ENCODE peak calls at places on chromosomes 11 and 22, in ten cellular contexts. One of them, this sample, is unnamed.

GRCh38 chr11:65672180-65672860 is 9.6 kb upstream of the RELA start:
- DNase-seq in CD8-positive, alpha-beta T cell: no peak
- DNase-seq in ovary: no peak
- DNase-seq in CD8-positive, alpha-beta memory T cell: no peak
- DNase-seq in spleen: no peak
- DNase-seq in adrenal gland: no peak
- DNase-seq in IMR-90: no peak
- DNase-seq in SJSA1: no peak
- DNase-seq in heart right ventricle: no peak
- DNase-seq in tibial artery: no peak
- DNase-seq in this sample: no peak

GRCh38 chr11:76603202-76603601 is 67.3 kb downstream of the LRRC32 start:
- DNase-seq in spleen: no peak
- DNase-seq in IMR-90: no peak
- DNase-seq in heart right ventricle: peak; percentile 4
- DNase-seq in SJSA1: no peak
- DNase-seq in adrenal gland: no peak
- DNase-seq in tibial artery: no peak
- DNase-seq in ovary: no peak
- DNase-seq in CD8-positive, alpha-beta memory T cell: no peak
- DNase-seq in CD8-positive, alpha-beta T cell: no peak
- DNase-seq in this sample: no peak

GRCh38 chr11:45264839-45265515 is 21.2 kb downstream of the SYT13 start:
- DNase-seq in tibial artery: no peak
- DNase-seq in IMR-90: peak; percentile 87
- DNase-seq in heart right ventricle: no peak
- DNase-seq in CD8-positive, alpha-beta memory T cell: no peak
- DNase-seq in ovary: no peak
- DNase-seq in spleen: no peak
- DNase-seq in SJSA1: peak; percentile 71
- DNase-seq in adrenal gland: peak; percentile 42
- DNase-seq in CD8-positive, alpha-beta T cell: no peak
- DNase-seq in this sample: no peak

GRCh38 chr11:86117706-86118050 is 48.8 kb upstream of the PICALM start:
- DNase-seq in SJSA1: no peak
- DNase-seq in spleen: no peak
- DNase-seq in adrenal gland: no peak
- DNase-seq in heart right ventricle: no peak
- DNase-seq in ovary: no peak
- DNase-seq in CD8-positive, alpha-beta memory T cell: no peak
- DNase-seq in CD8-positive, alpha-beta T cell: no peak
- DNase-seq in tibial artery: no peak
- DNase-seq in IMR-90: no peak
- DNase-seq in this sample: no peak

GRCh38 chr11:76803811-76804600 is 20.9 kb downstream of the TSKU start:
- DNase-seq in ovary: no peak
- DNase-seq in heart right ventricle: no peak
- DNase-seq in adrenal gland: no peak
- DNase-seq in spleen: peak; percentile 41
- DNase-seq in IMR-90: peak; percentile 46
- DNase-seq in CD8-positive, alpha-beta memory T cell: no peak
- DNase-seq in SJSA1: no peak
- DNase-seq in CD8-positive, alpha-beta T cell: peak; percentile 43
- DNase-seq in tibial artery: peak; percentile 54
- DNase-seq in this sample: no peak

GRCh38 chr11:113685650-113686349 is 20.3 kb downstream of the TMPRSS5 start:
- DNase-seq in heart right ventricle: no peak
- DNase-seq in spleen: no peak
- DNase-seq in tibial artery: no peak
- DNase-seq in IMR-90: no peak
- DNase-seq in CD8-positive, alpha-beta T cell: no peak
- DNase-seq in ovary: no peak
- DNase-seq in SJSA1: no peak
- DNase-seq in CD8-positive, alpha-beta memory T cell: no peak
- DNase-seq in adrenal gland: no peak
- DNase-seq in this sample: no peak

GRCh38 chr11:63937713-63938480 is 905 bp upstream of the NAA40 start:
- DNase-seq in IMR-90: no peak
- DNase-seq in heart right ventricle: no peak
- DNase-seq in CD8-positive, alpha-beta memory T cell: no peak
- DNase-seq in adrenal gland: no peak
- DNase-seq in ovary: peak; percentile 46
- DNase-seq in tibial artery: no peak
- DNase-seq in CD8-positive, alpha-beta T cell: no peak
- DNase-seq in SJSA1: no peak
- DNase-seq in spleen: peak; percentile 84
- DNase-seq in this sample: no peak

GRCh38 chr11:9657531-9657930 is 6.3 kb upstream of the SWAP70 start:
- DNase-seq in IMR-90: no peak
- DNase-seq in spleen: no peak
- DNase-seq in CD8-positive, alpha-beta T cell: no peak
- DNase-seq in adrenal gland: no peak
- DNase-seq in CD8-positive, alpha-beta memory T cell: no peak
- DNase-seq in tibial artery: no peak
- DNase-seq in ovary: no peak
- DNase-seq in heart right ventricle: no peak
- DNase-seq in SJSA1: no peak
- DNase-seq in this sample: no peak

GRCh38 chr11:118984825-118985224 is 13.1 kb upstream of the CENATAC start:
- DNase-seq in adrenal gland: no peak
- DNase-seq in ovary: no peak
- DNase-seq in heart right ventricle: no peak
- DNase-seq in spleen: no peak
- DNase-seq in CD8-positive, alpha-beta memory T cell: no peak
- DNase-seq in IMR-90: no peak
- DNase-seq in CD8-positive, alpha-beta T cell: no peak
- DNase-seq in SJSA1: no peak
- DNase-seq in tibial artery: no peak
- DNase-seq in this sample: no peak

GRCh38 chr11:82174610-82175009 is 559.1 kb downstream of the FAM181B start:
- DNase-seq in CD8-positive, alpha-beta T cell: no peak
- DNase-seq in spleen: no peak
- DNase-seq in tibial artery: no peak
- DNase-seq in ovary: no peak
- DNase-seq in heart right ventricle: no peak
- DNase-seq in adrenal gland: no peak
- DNase-seq in CD8-positive, alpha-beta memory T cell: no peak
- DNase-seq in IMR-90: no peak
- DNase-seq in SJSA1: no peak
- DNase-seq in this sample: no peak

GRCh38 chr11:61128947-61129346 is 26.7 kb downstream of the CD5 start:
- DNase-seq in adrenal gland: no peak
- DNase-seq in CD8-positive, alpha-beta T cell: no peak
- DNase-seq in CD8-positive, alpha-beta memory T cell: no peak
- DNase-seq in IMR-90: no peak
- DNase-seq in spleen: no peak
- DNase-seq in ovary: no peak
- DNase-seq in SJSA1: no peak
- DNase-seq in tibial artery: no peak
- DNase-seq in heart right ventricle: no peak
- DNase-seq in this sample: no peak

GRCh38 chr22:46454233-46454909 is 83.0 kb downstream of the CELSR1 start:
- DNase-seq in CD8-positive, alpha-beta memory T cell: no peak
- DNase-seq in tibial artery: no peak
- DNase-seq in CD8-positive, alpha-beta T cell: no peak
- DNase-seq in ovary: no peak
- DNase-seq in SJSA1: no peak
- DNase-seq in IMR-90: no peak
- DNase-seq in spleen: no peak
- DNase-seq in heart right ventricle: no peak
- DNase-seq in adrenal gland: no peak
- DNase-seq in this sample: no peak

GRCh38 chr11:7514099-7514725 is 413 bp downstream of the PPFIBP2 start:
- DNase-seq in tibial artery: peak; percentile 33
- DNase-seq in CD8-positive, alpha-beta T cell: peak; percentile 18
- DNase-seq in ovary: no peak
- DNase-seq in heart right ventricle: no peak
- DNase-seq in adrenal gland: peak; percentile 36
- DNase-seq in SJSA1: no peak
- DNase-seq in IMR-90: no peak
- DNase-seq in spleen: no peak
- DNase-seq in CD8-positive, alpha-beta memory T cell: no peak
- DNase-seq in this sample: no peak

GRCh38 chr11:130131957-130132850 is 27.4 kb upstream of the ST14 start:
- DNase-seq in heart right ventricle: peak; percentile 56
- DNase-seq in IMR-90: peak; percentile 66
- DNase-seq in adrenal gland: peak; percentile 42
- DNase-seq in ovary: no peak
- DNase-seq in tibial artery: no peak
- DNase-seq in CD8-positive, alpha-beta T cell: peak; percentile 55
- DNase-seq in spleen: no peak
- DNase-seq in CD8-positive, alpha-beta memory T cell: peak; percentile 64
- DNase-seq in SJSA1: peak; percentile 37
- DNase-seq in this sample: peak; percentile 66

GRCh38 chr11:101446238-101446637 is 137.6 kb downstream of the TRPC6 start:
- DNase-seq in SJSA1: no peak
- DNase-seq in IMR-90: peak; percentile 56
- DNase-seq in tibial artery: no peak
- DNase-seq in adrenal gland: no peak
- DNase-seq in heart right ventricle: no peak
- DNase-seq in CD8-positive, alpha-beta memory T cell: no peak
- DNase-seq in spleen: no peak
- DNase-seq in ovary: no peak
- DNase-seq in CD8-positive, alpha-beta T cell: no peak
- DNase-seq in this sample: no peak

GRCh38 chr11:134398644-134399292 is 13.3 kb downstream of the B3GAT1 start:
- DNase-seq in ovary: no peak
- DNase-seq in CD8-positive, alpha-beta memory T cell: no peak
- DNase-seq in adrenal gland: no peak
- DNase-seq in heart right ventricle: no peak
- DNase-seq in spleen: no peak
- DNase-seq in SJSA1: no peak
- DNase-seq in tibial artery: no peak
- DNase-seq in IMR-90: no peak
- DNase-seq in CD8-positive, alpha-beta T cell: no peak
- DNase-seq in this sample: no peak

GRCh38 chr11:134399996-134400395 is 12.0 kb downstream of the B3GAT1 start:
- DNase-seq in CD8-positive, alpha-beta T cell: no peak
- DNase-seq in spleen: no peak
- DNase-seq in IMR-90: no peak
- DNase-seq in adrenal gland: no peak
- DNase-seq in CD8-positive, alpha-beta memory T cell: no peak
- DNase-seq in heart right ventricle: no peak
- DNase-seq in SJSA1: no peak
- DNase-seq in ovary: no peak
- DNase-seq in tibial artery: no peak
- DNase-seq in this sample: no peak

GRCh38 chr11:134399293-134399654 is 12.8 kb downstream of the B3GAT1 start:
- DNase-seq in SJSA1: no peak
- DNase-seq in ovary: no peak
- DNase-seq in CD8-positive, alpha-beta memory T cell: no peak
- DNase-seq in spleen: no peak
- DNase-seq in tibial artery: no peak
- DNase-seq in IMR-90: no peak
- DNase-seq in heart right ventricle: no peak
- DNase-seq in CD8-positive, alpha-beta T cell: no peak
- DNase-seq in adrenal gland: no peak
- DNase-seq in this sample: no peak

GRCh38 chr11:134397304-134398078 is 14.6 kb downstream of the B3GAT1 start:
- DNase-seq in ovary: no peak
- DNase-seq in IMR-90: no peak
- DNase-seq in CD8-positive, alpha-beta T cell: no peak
- DNase-seq in tibial artery: no peak
- DNase-seq in heart right ventricle: no peak
- DNase-seq in spleen: no peak
- DNase-seq in adrenal gland: no peak
- DNase-seq in SJSA1: no peak
- DNase-seq in CD8-positive, alpha-beta memory T cell: no peak
- DNase-seq in this sample: no peak

GRCh38 chr11:134398079-134398444 is 14.0 kb downstream of the B3GAT1 start:
- DNase-seq in adrenal gland: no peak
- DNase-seq in heart right ventricle: no peak
- DNase-seq in SJSA1: no peak
- DNase-seq in CD8-positive, alpha-beta memory T cell: no peak
- DNase-seq in CD8-positive, alpha-beta T cell: no peak
- DNase-seq in spleen: no peak
- DNase-seq in IMR-90: no peak
- DNase-seq in ovary: no peak
- DNase-seq in tibial artery: no peak
- DNase-seq in this sample: no peak
- H3K9me3 ChIP-seq in adrenal gland: no peaks in the 10 kb centered on the region
- H3K9me3 ChIP-seq in heart right ventricle: no peaks in the 10 kb centered on the region
- H3K9me3 ChIP-seq in SJSA1: no peaks in the 10 kb centered on the region
- H3K9me3 ChIP-seq in CD8-positive, alpha-beta memory T cell: no peaks in the 10 kb centered on the region
- H3K9me3 ChIP-seq in CD8-positive, alpha-beta T cell: no peaks in the 10 kb centered on the region
- H3K9me3 ChIP-seq in spleen: no peaks in the 10 kb centered on the region
- H3K9me3 ChIP-seq in IMR-90: peaks cover 46% of the 10 kb centered on the region
- H3K9me3 ChIP-seq in ovary: no peaks in the 10 kb centered on the region
- H3K9me3 ChIP-seq in tibial artery: no peaks in the 10 kb centered on the region
- H3K9me3 ChIP-seq in this sample: no peaks in the 10 kb centered on the region

DNA sequence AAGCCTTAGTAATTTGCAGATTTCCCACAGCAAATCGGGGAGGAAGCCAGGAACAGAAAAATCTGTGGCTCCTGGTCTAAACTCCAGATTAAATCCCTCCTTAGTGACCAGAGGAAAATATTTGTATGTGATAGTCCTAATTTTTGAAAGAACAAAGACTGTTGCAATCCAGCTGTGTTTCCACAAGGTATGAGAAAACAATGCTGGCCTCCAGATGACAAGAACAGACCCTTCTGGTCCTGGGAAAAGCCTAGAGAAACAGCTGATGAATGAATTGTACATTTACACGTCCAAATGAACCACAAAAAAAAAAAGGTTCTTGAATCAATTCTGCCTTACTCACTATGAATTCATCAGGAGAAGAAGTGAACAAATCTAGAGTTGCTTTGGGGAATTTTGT is 63.7 kb downstream of the ETS1 start:
- DNase-seq in adrenal gland: no peak
- DNase-seq in tibial artery: no peak
- DNase-seq in CD8-positive, alpha-beta memory T cell: no peak
- DNase-seq in IMR-90: peak; percentile 76
- DNase-seq in heart right ventricle: no peak
- DNase-seq in CD8-positive, alpha-beta T cell: no peak
- DNase-seq in ovary: no peak
- DNase-seq in spleen: no peak
- DNase-seq in SJSA1: no peak
- DNase-seq in this sample: no peak
- H3K9me3 ChIP-seq in adrenal gland: no peaks in the 10 kb centered on the region
- H3K9me3 ChIP-seq in tibial artery: no peaks in the 10 kb centered on the region
- H3K9me3 ChIP-seq in CD8-positive, alpha-beta memory T cell: no peaks in the 10 kb centered on the region
- H3K9me3 ChIP-seq in IMR-90: no peaks in the 10 kb centered on the region
- H3K9me3 ChIP-seq in heart right ventricle: no peaks in the 10 kb centered on the region
- H3K9me3 ChIP-seq in CD8-positive, alpha-beta T cell: no peaks in the 10 kb centered on the region
- H3K9me3 ChIP-seq in ovary: no peaks in the 10 kb centered on the region
- H3K9me3 ChIP-seq in spleen: no peaks in the 10 kb centered on the region
- H3K9me3 ChIP-seq in SJSA1: no peaks in the 10 kb centered on the region
- H3K9me3 ChIP-seq in this sample: no peaks in the 10 kb centered on the region

GRCh38 chr11:3357302-3357701 is 21.6 kb downstream of the ZNF195 start:
- DNase-seq in adrenal gland: no peak
- DNase-seq in IMR-90: no peak
- DNase-seq in tibial artery: no peak
- DNase-seq in ovary: no peak
- DNase-seq in heart right ventricle: no peak
- DNase-seq in spleen: no peak
- DNase-seq in CD8-positive, alpha-beta memory T cell: no peak
- DNase-seq in SJSA1: no peak
- DNase-seq in CD8-positive, alpha-beta T cell: no peak
- DNase-seq in this sample: no peak
- H3K9me3 ChIP-seq in adrenal gland: peaks cover 8% of the 10 kb centered on the region
- H3K9me3 ChIP-seq in IMR-90: peaks cover 80% of the 10 kb centered on the region
- H3K9me3 ChIP-seq in tibial artery: peaks cover 55% of the 10 kb centered on the region
- H3K9me3 ChIP-seq in ovary: peaks cover 27% of the 10 kb centered on the region
- H3K9me3 ChIP-seq in heart right ventricle: peaks cover 55% of the 10 kb centered on the region
- H3K9me3 ChIP-seq in spleen: peaks cover 100% of the 10 kb centered on the region
- H3K9me3 ChIP-seq in CD8-positive, alpha-beta memory T cell: peaks cover 69% of the 10 kb centered on the region
- H3K9me3 ChIP-seq in SJSA1: peaks cover 46% of the 10 kb centered on the region
- H3K9me3 ChIP-seq in CD8-positive, alpha-beta T cell: peaks cover 56% of the 10 kb centered on the region
- H3K9me3 ChIP-seq in this sample: no peaks in the 10 kb centered on the region

GRCh38 chr11:55342901-55343300 is at the start of gene OR4A16:
- DNase-seq in adrenal gland: no peak
- DNase-seq in SJSA1: no peak
- DNase-seq in CD8-positive, alpha-beta T cell: no peak
- DNase-seq in heart right ventricle: no peak
- DNase-seq in CD8-positive, alpha-beta memory T cell: no peak
- DNase-seq in ovary: no peak
- DNase-seq in tibial artery: no peak
- DNase-seq in spleen: no peak
- DNase-seq in IMR-90: no peak
- DNase-seq in this sample: no peak
- H3K9me3 ChIP-seq in adrenal gland: no peaks in the 10 kb centered on the region
- H3K9me3 ChIP-seq in SJSA1: no peaks in the 10 kb centered on the region
- H3K9me3 ChIP-seq in CD8-positive, alpha-beta T cell: no peaks in the 10 kb centered on the region
- H3K9me3 ChIP-seq in heart right ventricle: no peaks in the 10 kb centered on the region
- H3K9me3 ChIP-seq in CD8-positive, alpha-beta memory T cell: no peaks in the 10 kb centered on the region
- H3K9me3 ChIP-seq in ovary: no peaks in the 10 kb centered on the region
- H3K9me3 ChIP-seq in tibial artery: no peaks in the 10 kb centered on the region
- H3K9me3 ChIP-seq in spleen: peaks cover 30% of the 10 kb centered on the region
- H3K9me3 ChIP-seq in IMR-90: peaks cover 5% of the 10 kb centered on the region
- H3K9me3 ChIP-seq in this sample: no peaks in the 10 kb centered on the region

This sample was measured in tibial nerve.